ENCODE peak calls at places on chromosomes 3 and 15, in eight cellular contexts. R, V, F, K, N, D, Y and I are unnamed samples.
A peak's percentile ranks its signal among the peaks of the same experiment; 100 is the strongest.

GRCh38 chr3:34247401-34247800 is 449.0 kb downstream of the PDCD6IP start:
- DNase-seq in R (no peak), V (no peak), F (no peak), K (peak; percentile 27), N (no peak), D (no peak), Y (no peak), I (no peak)

GRCh38 chr3:9000041-9000440 is 36.8 kb upstream of the RAD18 start:
- DNase-seq in R (no peak), V (no peak), F (no peak), K (no peak), N (no peak), D (no peak), Y (no peak), I (no peak)

GRCh38 chr3:14203521-14204079 is 25.0 kb downstream of the LSM3 start:
- DNase-seq in R (peak; percentile 90), V (peak; percentile 40), F (peak; percentile 75), K (peak; percentile 77), N (peak; percentile 66), D (peak; percentile 41), Y (peak; percentile 79), I (no peak)

GRCh38 chr15:50149090-50149489 is 30.1 kb upstream of the ATP8B4 start:
- DNase-seq in R (no peak), V (no peak), F (no peak), K (peak; percentile 10), N (no peak), D (no peak), Y (no peak), I (no peak)

GRCh38 chr3:61807865-61808276 is 246.5 kb downstream of the PTPRG start:
- DNase-seq in R (peak; percentile 63), V (no peak), F (peak; percentile 55), K (no peak), N (no peak), D (no peak), Y (no peak), I (no peak)

GRCh38 chr15:64282701-64283100 is 73.3 kb downstream of the CSNK1G1 start:
- DNase-seq in R (no peak), V (no peak), F (no peak), K (no peak), N (no peak), D (no peak), Y (no peak), I (no peak)

GRCh38 chr3:70583682-70584081 is 271.2 kb upstream of the MDFIC2 start:
- DNase-seq in R (no peak), V (no peak), F (no peak), K (no peak), N (no peak), D (no peak), Y (no peak), I (no peak)

GRCh38 chr3:158768881-158769518 is 32.9 kb upstream of the MFSD1 start:
- DNase-seq in R (peak; percentile 98), V (no peak), F (peak; percentile 11), K (peak; percentile 85), N (peak; percentile 84), D (no peak), Y (no peak), I (no peak)

GRCh38 chr3:163056874-163057497 is 1560.4 kb downstream of the OTOL1 start:
- DNase-seq in R (peak; percentile 59), V (peak; percentile 42), F (peak; percentile 68), K (peak; percentile 85), N (peak; percentile 5), D (peak; percentile 75), Y (peak; percentile 22), I (no peak)

GRCh38 chr3:53677406-53677805 is 168.8 kb downstream of the CHDH start:
- DNase-seq in R (no peak), V (no peak), F (no peak), K (peak; percentile 43), N (no peak), D (peak; percentile 12), Y (peak; percentile 7), I (no peak)

GRCh38 chr3:147614210-147614609 is 205.0 kb downstream of the ZIC1 start:
- DNase-seq in R (no peak), V (no peak), F (no peak), K (no peak), N (no peak), D (no peak), Y (no peak), I (no peak)

GRCh38 chr3:152742368-152743347 is 92.3 kb upstream of the P2RY1 start:
- DNase-seq in R (no peak), V (no peak), F (no peak), K (no peak), N (peak; percentile 0), D (peak; percentile 30), Y (no peak), I (no peak)

GRCh38 chr3:161150001-161150525 is 44.9 kb upstream of the B3GALNT1 start:
- DNase-seq in R (peak; percentile 6), V (no peak), F (no peak), K (no peak), N (no peak), D (no peak), Y (no peak), I (no peak)

GRCh38 chr3:126266850-126267168 is 86.4 kb upstream of the ALDH1L1 start:
- DNase-seq in R (no peak), V (no peak), F (no peak), K (no peak), N (no peak), D (no peak), Y (no peak), I (no peak)

GRCh38 chr3:63818282-63819150 is 583 bp upstream of the C3orf49 start:
- DNase-seq in R (peak; percentile 74), V (peak; percentile 28), F (peak; percentile 82), K (peak; percentile 54), N (peak; percentile 33), D (peak; percentile 63), Y (peak; percentile 50), I (no peak)

GRCh38 chr15:99928429-99928981 is 195.3 kb upstream of the LYSMD4 start:
- DNase-seq in R (peak; percentile 72), V (peak; percentile 42), F (peak; percentile 81), K (peak; percentile 61), N (peak; percentile 65), D (peak; percentile 74), Y (peak; percentile 63), I (no peak)

GRCh38 chr3:118833075-118833474 is 201.6 kb downstream of the IGSF11 start:
- DNase-seq in R (peak; percentile 32), V (no peak), F (no peak), K (no peak), N (no peak), D (no peak), Y (no peak), I (no peak)

GRCh38 chr3:138942861-138943623 is 3.9 kb downstream of the FOXL2 start:
- DNase-seq in R (no peak), V (no peak), F (peak; percentile 67), K (no peak), N (no peak), D (no peak), Y (peak; percentile 45), I (no peak)

GRCh38 chr3:105837143-105837740 is 31.6 kb downstream of the CBLB start:
- DNase-seq in R (no peak), V (no peak), F (no peak), K (no peak), N (no peak), D (no peak), Y (no peak), I (no peak)

GRCh38 chr3:105835606-105836005 is 33.2 kb downstream of the CBLB start:
- DNase-seq in R (no peak), V (no peak), F (no peak), K (peak; percentile 53), N (no peak), D (no peak), Y (no peak), I (no peak)

GRCh38 chr3:105836533-105836932 is 32.3 kb downstream of the CBLB start:
- DNase-seq in R (peak; percentile 73), V (no peak), F (no peak), K (peak; percentile 89), N (peak; percentile 57), D (no peak), Y (peak; percentile 4), I (no peak)

GRCh38 chr3:105832618-105833017 is 36.2 kb downstream of the CBLB start:
- DNase-seq in R (no peak), V (no peak), F (no peak), K (no peak), N (no peak), D (no peak), Y (no peak), I (no peak)

GRCh38 chr3:105834768-105835167 is 34.0 kb downstream of the CBLB start:
- DNase-seq in R (no peak), V (no peak), F (no peak), K (peak; percentile 55), N (no peak), D (no peak), Y (no peak), I (no peak)
- H3K4me1 ChIP-seq in R (peaks cover 3% of the 10 kb centered on the region), V (no peaks in the 10 kb centered on the region), F (peaks cover 14% of the 10 kb centered on the region), K (peaks cover 42% of the 10 kb centered on the region), N (no peaks in the 10 kb centered on the region), D (no peaks in the 10 kb centered on the region), Y (no peaks in the 10 kb centered on the region), I (peaks cover 4% of the 10 kb centered on the region)

GRCh38 chr3:52036829-52037228 is 19.5 kb downstream of the DUSP7 start:
- DNase-seq in R (no peak), V (no peak), F (peak; percentile 48), K (peak; percentile 39), N (no peak), D (no peak), Y (no peak), I (no peak)
- TF ChIP-seq CTCF in R (no peak), V (no peak), F (peak; percentile 24), K (peak; percentile 39), N (peak; percentile 25), D (no peak), Y (no peak), I (no peak)

GRCh38 chr3:38029400-38030125 is at the start of gene PLCD1:
- DNase-seq in R (peak; percentile 71), V (no peak), F (peak; percentile 94), K (no peak), N (peak; percentile 48), D (no peak), Y (peak; percentile 88), I (no peak)
- TF ChIP-seq EZH2 in R (no peak), V (no peak), F (peak; percentile 12), K (no peak), N (no peak), D (no peak), Y (no peak), I (no peak)

DNA sequence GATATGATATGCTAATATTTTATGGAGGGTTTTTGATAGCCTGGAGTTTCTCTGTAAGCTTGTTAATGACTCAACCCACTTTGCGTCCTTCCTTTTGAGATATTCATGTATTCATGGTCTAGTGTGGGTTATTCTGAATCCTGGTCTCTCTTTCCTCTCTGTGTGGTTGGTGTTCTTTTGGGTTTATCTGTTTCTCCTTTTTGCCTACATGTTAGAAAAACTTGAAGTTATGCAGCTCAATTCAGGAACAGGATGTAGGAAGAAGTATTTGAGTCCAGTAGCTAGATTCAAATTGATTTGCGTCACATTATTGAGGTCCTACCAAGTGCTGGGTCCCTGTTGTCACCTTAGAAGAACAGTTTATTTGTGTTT is 28.1 kb downstream of the CMTM7 start:
- DNase-seq in R (no peak), V (no peak), F (no peak), K (peak; percentile 52), N (no peak), D (no peak), Y (no peak), I (no peak)
- H3K4me1 ChIP-seq in R (peaks cover 5% of the 10 kb centered on the region), V (peaks cover 68% of the 10 kb centered on the region), F (peaks cover 18% of the 10 kb centered on the region), K (peaks cover 63% of the 10 kb centered on the region), N (peaks cover 60% of the 10 kb centered on the region), D (peaks cover 27% of the 10 kb centered on the region), Y (no peaks in the 10 kb centered on the region), I (peaks cover 49% of the 10 kb centered on the region)